ENCODE peak calls at places on chromosome X, in six cellular contexts. One of them, this sample, is unnamed.

GRCh38 chrX:3393581-3394111 is 47.2 kb upstream of the MXRA5 start:
- DNase-seq in stimulated activated CD8-positive, alpha-beta memory T cell treated with anti-CD3 and anti-CD28 coated beads, Interleukin-2, amount 100 ng/mL, for 1 hour: no peak
- DNase-seq in H7: no peak
- DNase-seq in colonic mucosa: no peak
- DNase-seq in cardiac fibroblast: no peak
- DNase-seq in activated CD4-positive, CD25-positive, alpha-beta regulatory T cell: no peak
- DNase-seq in this sample: no peak

GRCh38 chrX:69556094-69557011 is 52.2 kb downstream of the NALF2 start:
- DNase-seq in stimulated activated CD8-positive, alpha-beta memory T cell treated with anti-CD3 and anti-CD28 coated beads, Interleukin-2, amount 100 ng/mL, for 1 hour: no peak
- DNase-seq in H7: peak; percentile 62
- DNase-seq in colonic mucosa: no peak
- DNase-seq in cardiac fibroblast: peak; percentile 48
- DNase-seq in activated CD4-positive, CD25-positive, alpha-beta regulatory T cell: no peak
- DNase-seq in this sample: no peak

GRCh38 chrX:17375631-17376380 is 806 bp downstream of the NHS start:
- DNase-seq in stimulated activated CD8-positive, alpha-beta memory T cell treated with anti-CD3 and anti-CD28 coated beads, Interleukin-2, amount 100 ng/mL, for 1 hour: no peak
- DNase-seq in H7: peak; percentile 77
- DNase-seq in colonic mucosa: no peak
- DNase-seq in cardiac fibroblast: peak; percentile 35
- DNase-seq in activated CD4-positive, CD25-positive, alpha-beta regulatory T cell: no peak
- DNase-seq in this sample: no peak

GRCh38 chrX:150293311-150294013 is 69.7 kb upstream of the MAMLD1 start:
- DNase-seq in stimulated activated CD8-positive, alpha-beta memory T cell treated with anti-CD3 and anti-CD28 coated beads, Interleukin-2, amount 100 ng/mL, for 1 hour: no peak
- DNase-seq in H7: no peak
- DNase-seq in colonic mucosa: no peak
- DNase-seq in cardiac fibroblast: no peak
- DNase-seq in activated CD4-positive, CD25-positive, alpha-beta regulatory T cell: no peak
- DNase-seq in this sample: no peak

GRCh38 chrX:791479-792034 is 161.0 kb downstream of the SHOX start:
- DNase-seq in stimulated activated CD8-positive, alpha-beta memory T cell treated with anti-CD3 and anti-CD28 coated beads, Interleukin-2, amount 100 ng/mL, for 1 hour: no peak
- DNase-seq in H7: peak; percentile 72
- DNase-seq in colonic mucosa: no peak
- DNase-seq in cardiac fibroblast: no peak
- DNase-seq in activated CD4-positive, CD25-positive, alpha-beta regulatory T cell: no peak
- DNase-seq in this sample: no peak

GRCh38 chrX:53262918-53263394 is 18.4 kb downstream of the IQSEC2 start:
- DNase-seq in stimulated activated CD8-positive, alpha-beta memory T cell treated with anti-CD3 and anti-CD28 coated beads, Interleukin-2, amount 100 ng/mL, for 1 hour: no peak
- DNase-seq in H7: no peak
- DNase-seq in colonic mucosa: peak; percentile 36
- DNase-seq in cardiac fibroblast: peak; percentile 72
- DNase-seq in activated CD4-positive, CD25-positive, alpha-beta regulatory T cell: no peak
- DNase-seq in this sample: no peak

GRCh38 chrX:79400618-79401017 is 33.5 kb upstream of the ITM2A start:
- DNase-seq in stimulated activated CD8-positive, alpha-beta memory T cell treated with anti-CD3 and anti-CD28 coated beads, Interleukin-2, amount 100 ng/mL, for 1 hour: no peak
- DNase-seq in H7: no peak
- DNase-seq in colonic mucosa: no peak
- DNase-seq in cardiac fibroblast: no peak
- DNase-seq in activated CD4-positive, CD25-positive, alpha-beta regulatory T cell: no peak
- DNase-seq in this sample: no peak

GRCh38 chrX:153445856-153446635 is at the start of gene TREX2:
- DNase-seq in stimulated activated CD8-positive, alpha-beta memory T cell treated with anti-CD3 and anti-CD28 coated beads, Interleukin-2, amount 100 ng/mL, for 1 hour: no peak
- DNase-seq in H7: peak; percentile 60
- DNase-seq in colonic mucosa: no peak
- DNase-seq in cardiac fibroblast: no peak
- DNase-seq in activated CD4-positive, CD25-positive, alpha-beta regulatory T cell: no peak
- DNase-seq in this sample: no peak

GRCh38 chrX:11791090-11791489 is 33.1 kb downstream of the MSL3 start:
- DNase-seq in stimulated activated CD8-positive, alpha-beta memory T cell treated with anti-CD3 and anti-CD28 coated beads, Interleukin-2, amount 100 ng/mL, for 1 hour: no peak
- DNase-seq in H7: no peak
- DNase-seq in colonic mucosa: no peak
- DNase-seq in cardiac fibroblast: no peak
- DNase-seq in activated CD4-positive, CD25-positive, alpha-beta regulatory T cell: no peak
- DNase-seq in this sample: no peak

GRCh38 chrX:150781711-150782110 is 88.5 kb downstream of the MTMR1 start:
- DNase-seq in stimulated activated CD8-positive, alpha-beta memory T cell treated with anti-CD3 and anti-CD28 coated beads, Interleukin-2, amount 100 ng/mL, for 1 hour: no peak
- DNase-seq in H7: no peak
- DNase-seq in colonic mucosa: no peak
- DNase-seq in cardiac fibroblast: no peak
- DNase-seq in activated CD4-positive, CD25-positive, alpha-beta regulatory T cell: no peak
- DNase-seq in this sample: no peak

GRCh38 chrX:10071451-10072163 is 85.2 kb upstream of the CLCN4 start:
- DNase-seq in stimulated activated CD8-positive, alpha-beta memory T cell treated with anti-CD3 and anti-CD28 coated beads, Interleukin-2, amount 100 ng/mL, for 1 hour: no peak
- DNase-seq in H7: no peak
- DNase-seq in colonic mucosa: no peak
- DNase-seq in cardiac fibroblast: no peak
- DNase-seq in activated CD4-positive, CD25-positive, alpha-beta regulatory T cell: no peak
- DNase-seq in this sample: no peak

GRCh38 chrX:130413415-130413814 is 11.6 kb downstream of the RBMX2 start:
- DNase-seq in stimulated activated CD8-positive, alpha-beta memory T cell treated with anti-CD3 and anti-CD28 coated beads, Interleukin-2, amount 100 ng/mL, for 1 hour: no peak
- DNase-seq in H7: no peak
- DNase-seq in colonic mucosa: no peak
- DNase-seq in cardiac fibroblast: peak; percentile 41
- DNase-seq in activated CD4-positive, CD25-positive, alpha-beta regulatory T cell: no peak
- DNase-seq in this sample: no peak

GRCh38 chrX:65581661-65582339 is 47.2 kb upstream of the LAS1L start:
- DNase-seq in stimulated activated CD8-positive, alpha-beta memory T cell treated with anti-CD3 and anti-CD28 coated beads, Interleukin-2, amount 100 ng/mL, for 1 hour: no peak
- DNase-seq in H7: peak; percentile 58
- DNase-seq in colonic mucosa: peak; percentile 70
- DNase-seq in cardiac fibroblast: peak; percentile 71
- DNase-seq in activated CD4-positive, CD25-positive, alpha-beta regulatory T cell: no peak
- DNase-seq in this sample: no peak

GRCh38 chrX:19602866-19603620 is 87.7 kb upstream of the MAP3K15 start:
- DNase-seq in stimulated activated CD8-positive, alpha-beta memory T cell treated with anti-CD3 and anti-CD28 coated beads, Interleukin-2, amount 100 ng/mL, for 1 hour: no peak
- DNase-seq in H7: no peak
- DNase-seq in colonic mucosa: no peak
- DNase-seq in cardiac fibroblast: peak; percentile 81
- DNase-seq in activated CD4-positive, CD25-positive, alpha-beta regulatory T cell: no peak
- DNase-seq in this sample: no peak

GRCh38 chrX:3501833-3502535 is 155.5 kb upstream of the MXRA5 start:
- DNase-seq in stimulated activated CD8-positive, alpha-beta memory T cell treated with anti-CD3 and anti-CD28 coated beads, Interleukin-2, amount 100 ng/mL, for 1 hour: no peak
- DNase-seq in H7: no peak
- DNase-seq in colonic mucosa: no peak
- DNase-seq in cardiac fibroblast: no peak
- DNase-seq in activated CD4-positive, CD25-positive, alpha-beta regulatory T cell: no peak
- DNase-seq in this sample: no peak

This sample was measured in NK-92 treated with Interleukin-12 subunit alpha and Interleukin-12 subunit beta, amount 100 ng/mL, for 24 hours.